ENCODE peak calls at places on chromosomes 4 and X, in seven cellular contexts. R is RWPE1, F is kidney epithelial cell, V is glutamatergic neuron, W is neural crest cell, E is AG09309, H is endothelial cell. M is an unnamed sample.

GRCh38 chr4:116357758-116358157 is 727.6 kb downstream of the TRAM1L1 start:
- DNase-seq in R (no peak), F (peak; percentile 1), V (no peak), W (no peak), E (no peak), H (no peak), M (no peak)

GRCh38 chr4:153728660-153729059 is 31.2 kb downstream of the RNF175 start:
- DNase-seq in R (no peak), F (no peak), V (no peak), W (no peak), E (no peak), H (no peak), M (no peak)

GRCh38 chr4:121050251-121050650 is 22.1 kb downstream of the NDNF start:
- DNase-seq in R (no peak), F (no peak), V (no peak), W (no peak), E (no peak), H (no peak), M (no peak)

GRCh38 chrX:9117851-9118250 is 83.9 kb upstream of the FAM9B start:
- DNase-seq in R (no peak), F (no peak), V (no peak), W (no peak), E (no peak), H (no peak), M (no peak)

GRCh38 chrX:14420876-14421275 is 108.5 kb upstream of the GLRA2 start:
- DNase-seq in R (no peak), F (no peak), V (no peak), W (no peak), E (no peak), H (no peak), M (no peak)

GRCh38 chr4:40686081-40686913 is 56.6 kb upstream of the RBM47 start:
- DNase-seq in R (no peak), F (no peak), V (no peak), W (no peak), E (no peak), H (no peak), M (no peak)

GRCh38 chr4:137519406-137519805 is 12.9 kb downstream of the PCDH18 start:
- DNase-seq in R (no peak), F (no peak), V (no peak), W (no peak), E (no peak), H (no peak), M (no peak)

GRCh38 chr4:141746026-141746425 is 109.6 kb downstream of the IL15 start:
- DNase-seq in R (no peak), F (no peak), V (no peak), W (no peak), E (no peak), H (no peak), M (no peak)

GRCh38 chr4:38365748-38366310 is 298.2 kb upstream of the KLF3 start:
- DNase-seq in R (no peak), F (no peak), V (no peak), W (no peak), E (no peak), H (no peak), M (no peak)

GRCh38 chr4:108889696-108890475 is 127.0 kb upstream of the ETNPPL start:
- DNase-seq in R (no peak), F (no peak), V (no peak), W (no peak), E (no peak), H (no peak), M (no peak)

GRCh38 chr4:3303445-3303824 is 10.6 kb downstream of the RGS12 start:
- DNase-seq in R (no peak), F (no peak), V (no peak), W (no peak), E (no peak), H (no peak), M (no peak)

GRCh38 chr4:119284876-119285611 is 36.9 kb downstream of the FABP2 start:
- DNase-seq in R (no peak), F (no peak), V (no peak), W (no peak), E (no peak), H (no peak), M (no peak)
- TF ChIP-seq CTCF in R (no peak), F (no peak), V (no peak), W (no peak), E (no peak), H (no peak), M (no peak)

DNA sequence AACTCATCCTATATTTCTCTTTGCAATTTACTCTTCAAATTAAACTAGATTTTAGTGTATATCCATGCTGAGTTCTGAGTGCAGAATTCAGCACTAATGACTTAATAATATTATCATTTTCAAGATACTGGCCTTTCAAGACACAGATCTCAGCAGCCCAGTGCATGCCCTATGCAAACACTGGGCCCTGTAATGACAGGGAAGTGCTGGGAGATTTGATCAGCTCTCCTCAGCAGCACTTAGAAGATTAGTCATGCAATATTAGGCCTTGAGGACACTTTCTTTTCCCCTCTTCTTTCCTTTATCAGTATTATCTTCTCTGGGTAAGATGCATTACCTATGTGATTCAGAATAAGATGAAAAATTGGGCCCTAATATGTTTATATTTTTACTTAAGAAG is 207.1 kb downstream of the PPP3CA start:
- DNase-seq in R (no peak), F (no peak), V (no peak), W (no peak), E (no peak), H (no peak), M (no peak)
- TF ChIP-seq CTCF in R (no peak), F (no peak), V (no peak), W (no peak), E (no peak), H (no peak), M (no peak)

GRCh38 chr4:101081166-101081565 is 266.2 kb downstream of the PPP3CA start:
- DNase-seq in R (no peak), F (no peak), V (no peak), W (no peak), E (no peak), H (no peak), M (no peak)

GRCh38 chr4:101081695-101082369 is 265.5 kb downstream of the PPP3CA start:
- DNase-seq in R (no peak), F (no peak), V (no peak), W (no peak), E (no peak), H (no peak), M (no peak)

GRCh38 chr4:101089168-101089567 is 258.2 kb downstream of the PPP3CA start:
- DNase-seq in R (no peak), F (no peak), V (no peak), W (no peak), E (no peak), H (peak; percentile 30), M (no peak)

GRCh38 chr4:101086801-101087586 is 260.3 kb downstream of the PPP3CA start:
- DNase-seq in R (no peak), F (no peak), V (no peak), W (no peak), E (no peak), H (peak; percentile 11), M (no peak)
- TF ChIP-seq CTCF in R (no peak), F (no peak), V (no peak), W (peak; percentile 20), E (no peak), H (peak; percentile 21), M (peak; percentile 6)

GRCh38 chr4:148914301-148914700 is 472.1 kb upstream of the NR3C2 start:
- DNase-seq in R (no peak), F (no peak), V (no peak), W (no peak), E (no peak), H (no peak), M (no peak)

GRCh38 chr4:148914734-148915133 is 472.5 kb upstream of the NR3C2 start:
- DNase-seq in R (no peak), F (no peak), V (no peak), W (no peak), E (no peak), H (no peak), M (no peak)
- TF ChIP-seq CTCF in R (no peak), F (no peak), V (no peak), W (no peak), E (no peak), H (no peak), M (no peak)

DNA sequence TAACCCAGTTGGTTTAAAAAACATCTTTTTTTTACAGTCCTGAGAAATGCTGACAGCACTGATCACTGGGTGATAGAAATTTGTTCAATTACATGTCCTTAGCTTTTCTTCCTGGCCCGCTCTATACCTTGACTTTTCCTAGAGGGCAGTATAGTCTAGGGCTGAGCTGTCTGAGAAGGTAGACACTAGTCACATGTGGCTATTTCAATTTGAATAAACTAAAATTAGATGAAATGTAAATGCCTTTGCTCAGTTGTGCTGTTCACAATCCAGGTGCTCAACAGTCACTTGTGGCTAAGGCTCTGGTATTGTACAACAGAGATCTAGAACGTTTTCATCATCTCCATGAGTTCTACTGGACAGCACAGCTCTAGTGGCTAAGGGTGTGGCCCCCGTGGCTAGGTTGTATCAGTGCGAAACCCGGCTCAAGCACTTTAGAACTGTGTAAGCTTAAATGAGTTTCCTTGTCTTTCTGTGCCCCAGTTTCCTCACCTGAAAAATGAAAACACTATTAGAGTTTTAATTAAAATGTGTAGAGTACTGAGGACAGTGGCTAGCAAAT is 111.6 kb upstream of the WDR17 start:
- DNase-seq in R (peak; percentile 8), F (no peak), V (no peak), W (no peak), E (no peak), H (no peak), M (no peak)
- TF ChIP-seq CTCF in R (no peak), F (no peak), V (no peak), W (peak; percentile 36), E (peak; percentile 6), H (no peak), M (no peak)

DNA sequence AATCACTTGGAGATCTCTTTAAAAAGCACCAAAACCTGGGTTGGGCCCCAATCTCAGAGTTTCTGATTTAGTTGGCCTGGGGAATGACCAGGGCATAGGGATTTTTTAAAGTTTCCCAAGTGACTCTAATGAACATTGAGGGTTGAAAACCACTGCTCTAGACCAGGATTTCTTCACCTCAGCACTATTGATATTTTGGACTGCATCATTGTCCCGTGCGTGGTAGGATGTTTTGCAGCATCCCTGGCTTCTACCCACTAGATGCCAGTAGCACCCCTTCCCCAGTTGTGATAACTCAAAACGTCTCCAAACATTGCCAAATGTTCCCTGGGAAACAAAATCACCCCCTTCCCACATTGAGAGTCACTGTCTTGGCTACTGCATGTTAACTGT is 61.8 kb downstream of the ATXN3L start:
- DNase-seq in R (no peak), F (no peak), V (no peak), W (no peak), E (no peak), H (no peak), M (no peak)
- TF ChIP-seq CTCF in R (no peak), F (no peak), V (no peak), W (no peak), E (no peak), H (no peak), M (no peak)